ENCODE peak calls at places on chromosomes 2 and 18, in four cellular contexts. One of them, this sample, is unnamed.

GRCh38 chr18:45617284-45617683 is 2.0 kb downstream of the SLC14A2 start:
- DNase-seq in GM12878: no peak
- DNase-seq in NCI-H82: no peak
- DNase-seq in frontal cortex: peak
- DNase-seq in this sample: no peak

GRCh38 chr2:216465580-216466197 is 33.0 kb upstream of the RPL37A start:
- DNase-seq in frontal cortex: no peak
- DNase-seq in GM12878: no peak
- DNase-seq in NCI-H82: no peak
- DNase-seq in this sample: no peak

GRCh38 chr2:49306925-49307324 is 152.6 kb upstream of the FSHR start:
- DNase-seq in NCI-H82: peak
- DNase-seq in GM12878: no peak
- DNase-seq in frontal cortex: no peak
- DNase-seq in this sample: no peak

GRCh38 chr2:175414872-175415487 is 233.5 kb upstream of the ATP5MC3 start:
- DNase-seq in GM12878: no peak
- DNase-seq in NCI-H82: peak
- DNase-seq in frontal cortex: peak
- DNase-seq in this sample: no peak

GRCh38 chr18:77177009-77177408 is 44.4 kb upstream of the MBP start:
- DNase-seq in GM12878: no peak
- DNase-seq in NCI-H82: no peak
- DNase-seq in frontal cortex: no peak
- DNase-seq in this sample: no peak

GRCh38 chr18:55833543-55833942 is 245.6 kb upstream of the TCF4 start:
- DNase-seq in GM12878: no peak
- DNase-seq in NCI-H82: no peak
- DNase-seq in frontal cortex: no peak
- DNase-seq in this sample: no peak

GRCh38 chr2:10161961-10162441 is 39.5 kb downstream of the RRM2 start:
- DNase-seq in NCI-H82: no peak
- DNase-seq in frontal cortex: no peak
- DNase-seq in GM12878: no peak
- DNase-seq in this sample: no peak

GRCh38 chr18:22488554-22488953 is 70.8 kb upstream of the CTAGE1 start:
- DNase-seq in GM12878: no peak
- DNase-seq in frontal cortex: no peak
- DNase-seq in NCI-H82: no peak
- DNase-seq in this sample: no peak

GRCh38 chr2:220930542-220931076 is 641.5 kb downstream of the EPHA4 start:
- DNase-seq in GM12878: no peak
- DNase-seq in frontal cortex: no peak
- DNase-seq in NCI-H82: no peak
- DNase-seq in this sample: no peak

GRCh38 chr2:57758686-57759085 is 287.9 kb upstream of the VRK2 start:
- DNase-seq in GM12878: no peak
- DNase-seq in NCI-H82: no peak
- DNase-seq in frontal cortex: no peak
- DNase-seq in this sample: no peak

This sample was measured in 8988T.